ENCODE peak calls at places on chromosome 4, in nine cellular contexts. One of them, this sample, is unnamed.

GRCh38 chr4:126991965-126992364 is 640.8 kb upstream of the INTU start:
- DNase-seq in stomach: no peak
- DNase-seq in K562: no peak
- DNase-seq in esophagus muscularis mucosa: no peak
- DNase-seq in sigmoid colon: no peak
- DNase-seq in transverse colon: no peak
- DNase-seq in HepG2: no peak
- DNase-seq in SK-N-SH: no peak
- DNase-seq in H1: no peak
- DNase-seq in this sample: no peak

GRCh38 chr4:22220965-22221364 is 272.4 kb upstream of the KCNIP4 start:
- DNase-seq in sigmoid colon: no peak
- DNase-seq in esophagus muscularis mucosa: no peak
- DNase-seq in stomach: no peak
- DNase-seq in SK-N-SH: no peak
- DNase-seq in H1: no peak
- DNase-seq in K562: no peak
- DNase-seq in HepG2: no peak
- DNase-seq in transverse colon: no peak
- DNase-seq in this sample: no peak

GRCh38 chr4:5979981-5980380 is 38.2 kb downstream of the C4orf50 start:
- DNase-seq in stomach: peak; percentile 24
- DNase-seq in esophagus muscularis mucosa: no peak
- DNase-seq in SK-N-SH: peak; percentile 80
- DNase-seq in sigmoid colon: no peak
- DNase-seq in H1: peak; percentile 56
- DNase-seq in transverse colon: no peak
- DNase-seq in HepG2: no peak
- DNase-seq in K562: peak; percentile 22
- DNase-seq in this sample: no peak

GRCh38 chr4:173001571-173001970 is 167.0 kb upstream of the GALNT7 start:
- DNase-seq in sigmoid colon: no peak
- DNase-seq in H1: no peak
- DNase-seq in transverse colon: no peak
- DNase-seq in SK-N-SH: no peak
- DNase-seq in esophagus muscularis mucosa: no peak
- DNase-seq in stomach: no peak
- DNase-seq in K562: no peak
- DNase-seq in HepG2: no peak
- DNase-seq in this sample: no peak

GRCh38 chr4:185936650-185937376 is 124.8 kb upstream of the SORBS2 start:
- DNase-seq in H1: no peak
- DNase-seq in K562: no peak
- DNase-seq in transverse colon: no peak
- DNase-seq in HepG2: no peak
- DNase-seq in sigmoid colon: no peak
- DNase-seq in esophagus muscularis mucosa: peak; percentile 31
- DNase-seq in stomach: no peak
- DNase-seq in SK-N-SH: no peak
- DNase-seq in this sample: no peak

GRCh38 chr4:16217300-16218051 is 8.8 kb downstream of the TAPT1 start:
- DNase-seq in H1: no peak
- DNase-seq in transverse colon: no peak
- DNase-seq in SK-N-SH: no peak
- DNase-seq in sigmoid colon: no peak
- DNase-seq in HepG2: no peak
- DNase-seq in K562: no peak
- DNase-seq in stomach: no peak
- DNase-seq in esophagus muscularis mucosa: no peak
- DNase-seq in this sample: no peak

GRCh38 chr4:42445038-42445437 is 47.8 kb downstream of the SHISA3 start:
- DNase-seq in esophagus muscularis mucosa: no peak
- DNase-seq in HepG2: no peak
- DNase-seq in sigmoid colon: no peak
- DNase-seq in SK-N-SH: no peak
- DNase-seq in stomach: no peak
- DNase-seq in K562: no peak
- DNase-seq in H1: no peak
- DNase-seq in transverse colon: no peak
- DNase-seq in this sample: no peak

GRCh38 chr4:47213971-47214370 is 182.6 kb downstream of the GABRB1 start:
- DNase-seq in sigmoid colon: no peak
- DNase-seq in K562: no peak
- DNase-seq in H1: no peak
- DNase-seq in SK-N-SH: no peak
- DNase-seq in esophagus muscularis mucosa: no peak
- DNase-seq in stomach: no peak
- DNase-seq in HepG2: peak; percentile 16
- DNase-seq in transverse colon: no peak
- DNase-seq in this sample: no peak

GRCh38 chr4:102299708-102300107 is 45.6 kb downstream of the SLC39A8 start:
- DNase-seq in H1: no peak
- DNase-seq in SK-N-SH: peak; percentile 24
- DNase-seq in transverse colon: no peak
- DNase-seq in sigmoid colon: no peak
- DNase-seq in HepG2: peak; percentile 21
- DNase-seq in esophagus muscularis mucosa: no peak
- DNase-seq in stomach: peak; percentile 26
- DNase-seq in K562: peak; percentile 70
- DNase-seq in this sample: no peak

GRCh38 chr4:8725071-8725841 is 132.7 kb downstream of the CPZ start:
- DNase-seq in K562: no peak
- DNase-seq in transverse colon: peak; percentile 6
- DNase-seq in stomach: peak; percentile 55
- DNase-seq in H1: no peak
- DNase-seq in SK-N-SH: peak; percentile 89
- DNase-seq in esophagus muscularis mucosa: no peak
- DNase-seq in HepG2: no peak
- DNase-seq in sigmoid colon: peak; percentile 53
- DNase-seq in this sample: peak; percentile 66

GRCh38 chr4:139558235-139559094 is 2.4 kb upstream of the SETD7 start:
- DNase-seq in H1: no peak
- DNase-seq in K562: no peak
- DNase-seq in stomach: no peak
- DNase-seq in transverse colon: no peak
- DNase-seq in sigmoid colon: peak; percentile 68
- DNase-seq in esophagus muscularis mucosa: no peak
- DNase-seq in HepG2: no peak
- DNase-seq in SK-N-SH: no peak
- DNase-seq in this sample: no peak

GRCh38 chr4:139559692-139560091 is 3.7 kb upstream of the SETD7 start:
- DNase-seq in stomach: no peak
- DNase-seq in esophagus muscularis mucosa: no peak
- DNase-seq in sigmoid colon: no peak
- DNase-seq in HepG2: no peak
- DNase-seq in H1: no peak
- DNase-seq in K562: no peak
- DNase-seq in SK-N-SH: peak; percentile 38
- DNase-seq in transverse colon: no peak
- DNase-seq in this sample: no peak

GRCh38 chr4:139559095-139559490 is 3.1 kb upstream of the SETD7 start:
- DNase-seq in transverse colon: no peak
- DNase-seq in esophagus muscularis mucosa: no peak
- DNase-seq in stomach: no peak
- DNase-seq in K562: no peak
- DNase-seq in H1: no peak
- DNase-seq in HepG2: no peak
- DNase-seq in SK-N-SH: no peak
- DNase-seq in sigmoid colon: no peak
- DNase-seq in this sample: no peak

GRCh38 chr4:139562067-139562684 is 6.2 kb upstream of the SETD7 start:
- DNase-seq in esophagus muscularis mucosa: no peak
- DNase-seq in transverse colon: no peak
- DNase-seq in stomach: no peak
- DNase-seq in sigmoid colon: no peak
- DNase-seq in HepG2: no peak
- DNase-seq in SK-N-SH: no peak
- DNase-seq in H1: no peak
- DNase-seq in K562: no peak
- DNase-seq in this sample: no peak

GRCh38 chr4:139560396-139561084 is 4.5 kb upstream of the SETD7 start:
- DNase-seq in stomach: no peak
- DNase-seq in esophagus muscularis mucosa: no peak
- DNase-seq in H1: no peak
- DNase-seq in SK-N-SH: no peak
- DNase-seq in sigmoid colon: no peak
- DNase-seq in transverse colon: no peak
- DNase-seq in HepG2: no peak
- DNase-seq in K562: no peak
- DNase-seq in this sample: no peak
- H3K27ac ChIP-seq in stomach: no peak overlapping the region
- H3K27ac ChIP-seq in esophagus muscularis mucosa: peak overlapping the region; percentile 17
- H3K27ac ChIP-seq in H1: no peak overlapping the region
- H3K27ac ChIP-seq in SK-N-SH: no peak overlapping the region
- H3K27ac ChIP-seq in sigmoid colon: peak overlapping the region; percentile 51
- H3K27ac ChIP-seq in transverse colon: peak overlapping the region; percentile 33
- H3K27ac ChIP-seq in HepG2: no peak overlapping the region
- H3K27ac ChIP-seq in K562: no peak overlapping the region
- H3K27ac ChIP-seq in this sample: peak overlapping the region; percentile 13

GRCh38 chr4:139167774-139168444 is 9.1 kb downstream of the ELF2 start:
- DNase-seq in sigmoid colon: no peak
- DNase-seq in esophagus muscularis mucosa: no peak
- DNase-seq in SK-N-SH: peak; percentile 48
- DNase-seq in K562: peak; percentile 62
- DNase-seq in transverse colon: no peak
- DNase-seq in H1: no peak
- DNase-seq in stomach: no peak
- DNase-seq in HepG2: peak; percentile 62
- DNase-seq in this sample: no peak

GRCh38 chr4:139170932-139171331 is 6.1 kb downstream of the ELF2 start:
- DNase-seq in transverse colon: no peak
- DNase-seq in K562: no peak
- DNase-seq in HepG2: no peak
- DNase-seq in SK-N-SH: no peak
- DNase-seq in esophagus muscularis mucosa: no peak
- DNase-seq in sigmoid colon: no peak
- DNase-seq in stomach: no peak
- DNase-seq in H1: no peak
- DNase-seq in this sample: no peak

GRCh38 chr4:139176299-139177048 is 544 bp downstream of the ELF2 start:
- DNase-seq in stomach: peak; percentile 91
- DNase-seq in esophagus muscularis mucosa: peak; percentile 95
- DNase-seq in K562: peak; percentile 85
- DNase-seq in SK-N-SH: peak; percentile 84
- DNase-seq in transverse colon: peak; percentile 84
- DNase-seq in sigmoid colon: peak; percentile 92
- DNase-seq in H1: no peak
- DNase-seq in HepG2: peak; percentile 83
- DNase-seq in this sample: peak; percentile 93

GRCh38 chr4:139175647-139176298 is 1.2 kb downstream of the ELF2 start:
- DNase-seq in HepG2: no peak
- DNase-seq in H1: no peak
- DNase-seq in stomach: no peak
- DNase-seq in SK-N-SH: peak; percentile 56
- DNase-seq in esophagus muscularis mucosa: no peak
- DNase-seq in sigmoid colon: no peak
- DNase-seq in transverse colon: no peak
- DNase-seq in K562: no peak
- DNase-seq in this sample: no peak

GRCh38 chr4:139171878-139172691 is 4.9 kb downstream of the ELF2 start:
- DNase-seq in HepG2: peak; percentile 21
- DNase-seq in sigmoid colon: no peak
- DNase-seq in H1: no peak
- DNase-seq in transverse colon: no peak
- DNase-seq in SK-N-SH: no peak
- DNase-seq in stomach: no peak
- DNase-seq in esophagus muscularis mucosa: no peak
- DNase-seq in K562: peak; percentile 25
- DNase-seq in this sample: no peak
- TF ChIP-seq EP300 in HepG2: no peak
- TF ChIP-seq EP300 in sigmoid colon: no peak
- TF ChIP-seq EP300 in H1: no peak
- TF ChIP-seq EP300 in transverse colon: no peak
- TF ChIP-seq EP300 in SK-N-SH: no peak
- TF ChIP-seq EP300 in stomach: no peak
- TF ChIP-seq EP300 in esophagus muscularis mucosa: no peak
- TF ChIP-seq EP300 in K562: no peak
- TF ChIP-seq EP300 in this sample: no peak

DNA sequence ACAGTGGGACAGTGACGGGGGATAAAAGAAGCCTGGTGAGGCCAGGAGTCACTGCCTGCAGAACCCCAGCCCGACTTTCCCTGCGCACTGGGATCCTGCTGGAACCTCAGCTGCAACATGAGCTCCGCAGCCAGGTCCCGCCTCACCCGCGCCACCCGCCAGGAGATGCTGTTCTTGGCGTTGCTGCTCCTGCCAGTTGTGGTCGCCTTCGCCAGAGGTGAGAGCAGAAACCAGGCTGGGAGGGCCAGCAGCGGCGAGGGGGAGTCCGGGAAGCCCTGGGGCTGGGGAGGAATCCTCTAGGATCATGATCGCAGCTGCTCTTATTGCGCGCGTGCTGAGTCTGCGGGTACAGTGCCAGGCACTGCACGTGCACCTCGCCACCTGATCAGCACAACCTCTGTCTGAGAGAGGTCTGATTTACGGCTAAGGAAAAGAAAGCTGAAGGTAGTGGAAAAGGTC is at the start of gene PF4V1:
- DNase-seq in K562: no peak
- DNase-seq in stomach: peak; percentile 50
- DNase-seq in HepG2: no peak
- DNase-seq in sigmoid colon: peak; percentile 69
- DNase-seq in SK-N-SH: no peak
- DNase-seq in transverse colon: peak; percentile 22
- DNase-seq in esophagus muscularis mucosa: no peak
- DNase-seq in H1: no peak
- DNase-seq in this sample: no peak
- TF ChIP-seq POLR2AphosphoS5 in K562: no peak
- TF ChIP-seq POLR2AphosphoS5 in stomach: no peak
- TF ChIP-seq POLR2AphosphoS5 in HepG2: no peak
- TF ChIP-seq POLR2AphosphoS5 in sigmoid colon: no peak
- TF ChIP-seq POLR2AphosphoS5 in SK-N-SH: no peak
- TF ChIP-seq POLR2AphosphoS5 in transverse colon: no peak
- TF ChIP-seq POLR2AphosphoS5 in esophagus muscularis mucosa: no peak
- TF ChIP-seq POLR2AphosphoS5 in H1: no peak
- TF ChIP-seq POLR2AphosphoS5 in this sample: no peak

DNA sequence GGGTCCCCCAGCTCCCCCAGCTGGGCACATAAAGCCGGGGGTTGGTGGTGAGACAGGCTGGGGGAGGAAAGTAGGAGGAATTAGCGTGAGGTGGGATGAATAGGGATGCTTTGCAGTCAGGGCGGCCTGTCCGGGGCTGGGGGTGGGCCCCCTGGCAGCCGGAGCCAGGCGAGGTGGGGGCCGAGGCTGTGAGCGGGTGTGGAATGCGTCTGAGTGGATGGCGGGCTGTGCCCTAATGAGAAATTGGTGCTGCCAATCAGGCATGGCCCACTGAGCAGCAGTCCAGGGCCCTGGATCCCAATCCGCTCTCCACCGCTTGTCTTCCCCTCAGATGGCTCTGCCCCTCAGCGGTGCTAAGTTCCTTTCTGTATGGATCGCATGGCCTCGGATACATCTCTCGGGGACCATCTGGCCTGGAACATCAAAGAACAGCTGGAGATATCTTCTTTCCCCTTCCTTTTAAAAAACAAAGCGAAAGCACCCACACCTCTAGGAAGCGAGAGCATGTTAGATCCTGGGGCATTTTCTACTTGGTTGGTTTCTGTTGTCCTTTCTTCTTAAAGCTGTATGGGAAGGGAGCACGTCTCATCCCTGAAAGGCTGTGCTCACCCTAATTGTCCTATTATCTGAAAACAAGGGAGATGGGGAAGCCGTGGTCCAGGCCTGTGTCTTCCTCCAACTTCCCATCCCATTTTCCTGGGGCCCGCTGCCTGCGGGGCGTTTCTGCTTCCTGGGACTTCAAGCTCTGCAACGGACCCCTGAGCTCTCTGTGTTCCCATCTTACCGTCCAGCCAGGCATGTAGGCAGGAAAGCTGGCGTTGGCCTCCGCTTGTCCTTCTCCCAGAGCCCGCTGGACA is 106.9 kb downstream of the SORCS2 start:
- DNase-seq in sigmoid colon: no peak
- DNase-seq in stomach: no peak
- DNase-seq in HepG2: no peak
- DNase-seq in transverse colon: no peak
- DNase-seq in H1: no peak
- DNase-seq in K562: no peak
- DNase-seq in SK-N-SH: no peak
- DNase-seq in esophagus muscularis mucosa: no peak
- DNase-seq in this sample: no peak
- H3K27ac ChIP-seq in sigmoid colon: no peak overlapping the region
- H3K27ac ChIP-seq in stomach: no peak overlapping the region
- H3K27ac ChIP-seq in HepG2: no peak overlapping the region
- H3K27ac ChIP-seq in transverse colon: no peak overlapping the region
- H3K27ac ChIP-seq in H1: no peak overlapping the region
- H3K27ac ChIP-seq in K562: no peak overlapping the region
- H3K27ac ChIP-seq in SK-N-SH: no peak overlapping the region
- H3K27ac ChIP-seq in esophagus muscularis mucosa: no peak overlapping the region
- H3K27ac ChIP-seq in this sample: no peak overlapping the region

This sample was measured in suprapubic skin.